ENCODE peak calls at places on chromosomes 2 and 18, in ten cellular contexts. J is CD4-positive, CD25-positive, alpha-beta regulatory T cell; C is CD8-positive, alpha-beta T cell; K is GM23248; E is CD8-positive, alpha-beta memory T cell; P is Caco-2; X is BJ; T is ovary; S is ascending aorta; Z is BE2C. L is an unnamed sample. For H3K27me3 and H3K36me3, the result is how much of the 10 kb centered on the place peaks cover.

GRCh38 chr18:50869150-50869549 is 9.8 kb upstream of the ME2 start:
- DNase-seq in E (no peak), X (no peak), T (no peak), Z (no peak), S (no peak), C (no peak), P (no peak), K (no peak), J (no peak), L (no peak)

GRCh38 chr2:8107979-8108378 is 573.9 kb upstream of the ID2 start:
- DNase-seq in X (no peak), S (no peak), J (no peak), K (no peak), T (no peak), Z (no peak), P (no peak), E (no peak), C (no peak), L (no peak)

GRCh38 chr2:127566576-127566975 is 31.1 kb downstream of the MYO7B start:
- DNase-seq in X (no peak), C (no peak), K (no peak), E (no peak), Z (no peak), S (no peak), T (peak), J (no peak), P (no peak), L (no peak)

GRCh38 chr2:187658952-187659525 is 104.8 kb upstream of the TFPI start:
- DNase-seq in S (no peak), Z (no peak), P (peak), T (no peak), X (no peak), J (no peak), E (no peak), C (no peak), K (peak), L (no peak)

GRCh38 chr2:38935568-38936172 is 46.0 kb downstream of the ARHGEF33 start:
- DNase-seq in P (no peak), C (no peak), Z (no peak), E (no peak), J (no peak), X (no peak), S (no peak), T (no peak), K (peak), L (no peak)

GRCh38 chr2:190121971-190122370 is 59.4 kb upstream of the MSTN start:
- DNase-seq in C (no peak), T (no peak), J (no peak), P (peak), E (no peak), S (no peak), X (no peak), Z (no peak), K (peak), L (no peak)

GRCh38 chr2:128323501-128323931 is 4.8 kb upstream of the HS6ST1 start:
- DNase-seq in T (no peak), S (no peak), K (no peak), Z (no peak), C (no peak), X (no peak), E (no peak), J (no peak), P (no peak), L (no peak)

GRCh38 chr2:230816735-230817134 is 48.0 kb upstream of the ITM2C start:
- DNase-seq in X (no peak), C (no peak), J (no peak), Z (no peak), S (no peak), P (no peak), T (no peak), K (no peak), E (no peak), L (peak)

GRCh38 chr18:61992285-61992684 is 99.5 kb upstream of the RNF152 start:
- DNase-seq in S (no peak), Z (no peak), X (peak), J (no peak), P (no peak), K (peak), T (no peak), E (no peak), C (no peak), L (no peak)

GRCh38 chr18:8661754-8662573 is 43.4 kb upstream of the MTCL1 start:
- DNase-seq in T (no peak), E (no peak), P (peak), C (no peak), K (peak), Z (peak), X (no peak), S (no peak), J (no peak), L (peak)

GRCh38 chr18:12838178-12838634 is 45.8 kb downstream of the PTPN2 start:
- DNase-seq in S (no peak), P (peak), E (no peak), T (peak), J (no peak), X (peak), C (no peak), K (peak), Z (no peak), L (peak)

GRCh38 chr2:30373881-30374302 is 73.2 kb upstream of the LCLAT1 start:
- DNase-seq in T (no peak), K (peak), C (no peak), Z (no peak), S (no peak), X (peak), P (peak), J (no peak), E (no peak), L (no peak)

GRCh38 chr2:86617738-86618137 is 5.9 kb downstream of the RNF103 start:
- DNase-seq in Z (no peak), J (no peak), C (no peak), S (no peak), P (no peak), K (no peak), T (no peak), X (no peak), E (no peak), L (no peak)

GRCh38 chr2:217413193-217413592 is 553.3 kb upstream of the TNP1 start:
- DNase-seq in P (no peak), S (no peak), K (peak), X (peak), J (no peak), Z (no peak), C (no peak), E (no peak), T (no peak), L (no peak)

GRCh38 chr18:32310119-32310518 is 120.3 kb downstream of the MEP1B start:
- DNase-seq in E (no peak), K (peak), C (no peak), P (no peak), X (no peak), T (no peak), Z (no peak), S (no peak), J (no peak), L (no peak)

GRCh38 chr2:165795011-165795410 is 964 bp upstream of the GALNT3 start:
- DNase-seq in K (peak), J (no peak), P (no peak), C (no peak), Z (no peak), E (no peak), X (no peak), S (no peak), T (no peak), L (no peak)

GRCh38 chr18:41128545-41128944 is 826.5 kb upstream of the PIK3C3 start:
- DNase-seq in J (no peak), T (no peak), P (no peak), C (no peak), K (peak), S (no peak), E (no peak), X (no peak), Z (no peak), L (no peak)

GRCh38 chr2:16170675-16171424 is 230.5 kb downstream of the MYCN start:
- DNase-seq in K (no peak), S (no peak), J (no peak), T (no peak), C (no peak), X (no peak), Z (peak), E (no peak), P (no peak), L (no peak)

GRCh38 chr2:217918220-217919024 is 84.4 kb downstream of the TNS1 start:
- DNase-seq in T (peak), C (no peak), X (no peak), Z (peak), E (no peak), P (peak), S (no peak), J (no peak), K (peak), L (no peak)

GRCh38 chr2:127643698-127644660 is 2.0 kb upstream of the GPR17 start:
- DNase-seq in K (no peak), T (no peak), S (no peak), P (no peak), J (no peak), X (no peak), E (no peak), Z (no peak), C (no peak), L (no peak)

GRCh38 chr2:17515652-17516051 is 2.6 kb downstream of the RAD51AP2 start:
- DNase-seq in T (no peak), P (no peak), X (no peak), Z (no peak), E (no peak), K (no peak), C (no peak), J (no peak), S (no peak), L (no peak)

GRCh38 chr2:205994344-205994743 is 91.6 kb downstream of the INO80D start:
- DNase-seq in P (no peak), S (no peak), Z (no peak), K (no peak), X (no peak), E (no peak), T (no peak), C (no peak), J (no peak), L (no peak)

GRCh38 chr2:139825726-139826125 is 1045.5 kb upstream of the NXPH2 start:
- DNase-seq in T (no peak), P (no peak), Z (no peak), J (no peak), K (no peak), E (no peak), X (no peak), S (no peak), C (no peak), L (no peak)

GRCh38 chr2:65500319-65501040 is 68.1 kb upstream of the SPRED2 start:
- DNase-seq in S (no peak), X (no peak), P (no peak), C (no peak), T (no peak), Z (no peak), E (no peak), K (no peak), J (no peak), L (no peak)

GRCh38 chr2:171025199-171025598 is 96.1 kb downstream of the GORASP2 start:
- DNase-seq in J (no peak), K (no peak), X (no peak), E (no peak), Z (no peak), S (no peak), T (no peak), C (no peak), P (peak), L (no peak)

GRCh38 chr2:70907130-70907756 is 28.5 kb upstream of the ATP6V1B1 start:
- DNase-seq in P (no peak), T (no peak), E (no peak), C (no peak), K (no peak), S (no peak), X (no peak), Z (no peak), J (no peak), L (no peak)
- H3K27me3 ChIP-seq in P (under half), T (under half), E (half or more), C (under half), K (under half), S (under half), X (under half), Z (under half), J (under half), L (under half)

DNA sequence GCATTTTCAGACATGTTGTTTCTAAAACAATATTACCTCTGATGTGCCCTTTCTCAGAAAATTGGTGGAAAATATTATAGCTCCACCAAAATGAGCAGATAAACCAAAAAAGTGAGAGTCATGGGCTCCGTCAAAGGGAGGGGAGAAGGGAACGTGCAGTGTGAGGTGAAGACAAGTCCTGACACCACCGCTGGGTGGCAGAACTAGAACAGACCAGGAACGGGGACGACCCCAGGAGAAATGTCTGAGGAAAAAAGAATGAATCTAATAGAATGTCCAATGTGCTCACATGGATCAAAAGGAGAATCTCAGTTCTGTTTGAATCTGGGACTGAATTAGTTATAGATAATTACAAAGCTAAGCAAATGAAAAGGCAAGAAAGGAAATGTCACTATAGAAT is 22.6 kb upstream of the BCL2 start:
- DNase-seq in Z (peak), K (peak), P (peak), T (no peak), J (no peak), X (no peak), S (no peak), C (peak), E (peak), L (no peak)
- H3K36me3 ChIP-seq in Z (under half), K (half or more), P (under half), T (under half), J (half or more), X (under half), S (half or more), C (under half), E (under half), L (under half)

GRCh38 chr2:72133721-72134407 is 13.8 kb downstream of the CYP26B1 start:
- DNase-seq in C (no peak), J (no peak), T (no peak), X (no peak), Z (no peak), S (no peak), K (no peak), E (no peak), P (no peak), L (no peak)

GRCh38 chr2:72134408-72134996 is 13.2 kb downstream of the CYP26B1 start:
- DNase-seq in J (no peak), P (no peak), K (no peak), C (no peak), S (no peak), X (no peak), E (no peak), Z (no peak), T (no peak), L (peak)

GRCh38 chr2:72135921-72136320 is 11.7 kb downstream of the CYP26B1 start:
- DNase-seq in J (no peak), K (no peak), T (peak), X (no peak), C (no peak), P (no peak), S (no peak), Z (no peak), E (no peak), L (no peak)

GRCh38 chr2:72136349-72136748 is 11.3 kb downstream of the CYP26B1 start:
- DNase-seq in Z (no peak), K (no peak), E (no peak), X (no peak), J (no peak), T (peak), C (no peak), P (no peak), S (no peak), L (no peak)

GRCh38 chr2:72134997-72135800 is 12.5 kb downstream of the CYP26B1 start:
- DNase-seq in S (no peak), T (no peak), P (no peak), J (no peak), Z (no peak), E (no peak), K (no peak), C (no peak), X (no peak), L (peak)
- H3K27me3 ChIP-seq in S (under half), T (under half), P (under half), J (under half), Z (under half), E (under half), K (under half), C (under half), X (under half), L (under half)

GRCh38 chr2:26235089-26235488 is 9.3 kb downstream of the HADHA start:
- DNase-seq in T (no peak), E (no peak), J (no peak), C (no peak), S (no peak), K (peak), Z (no peak), X (no peak), P (peak), L (no peak)

GRCh38 chr2:26238301-26238958 is 6.0 kb downstream of the HADHA start:
- DNase-seq in P (no peak), Z (no peak), S (no peak), X (no peak), C (no peak), J (no peak), E (no peak), T (no peak), K (peak), L (no peak)

GRCh38 chr2:26241928-26242436 is 2.5 kb downstream of the HADHA start:
- DNase-seq in K (no peak), X (no peak), T (no peak), J (no peak), E (no peak), P (no peak), Z (no peak), C (no peak), S (no peak), L (no peak)

GRCh38 chr2:26243643-26244478 is 571 bp downstream of the HADHA start:
- DNase-seq in Z (no peak), X (no peak), P (peak), S (no peak), T (no peak), K (peak), C (no peak), J (peak), E (peak), L (no peak)

DNA sequence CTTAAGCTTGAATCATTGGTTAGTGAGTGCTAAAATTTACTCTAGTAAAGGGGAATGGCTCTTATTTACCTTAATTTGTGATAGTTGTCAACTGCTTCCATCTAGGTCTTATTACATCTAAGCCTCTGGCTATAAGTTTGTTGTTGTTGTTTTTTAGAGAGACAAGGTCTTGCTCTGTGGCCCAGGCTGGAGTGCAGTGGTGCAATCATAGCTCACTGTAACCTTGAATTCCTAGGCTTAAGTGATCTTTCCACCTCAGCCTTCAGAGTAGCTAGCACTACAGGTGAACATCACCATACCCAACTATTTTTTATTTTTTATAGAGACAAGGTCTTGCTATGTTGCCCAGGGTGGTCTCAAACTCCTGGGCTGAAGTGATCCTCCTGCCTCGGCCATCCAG is 6.6 kb downstream of the HADHA start:
- DNase-seq in T (no peak), E (no peak), K (no peak), P (no peak), J (no peak), X (no peak), Z (no peak), C (no peak), S (no peak), L (no peak)
- H3K36me3 ChIP-seq in T (under half), E (under half), K (under half), P (under half), J (under half), X (under half), Z (half or more), C (under half), S (under half), L (under half)

GRCh38 chr2:114729025-114729424 is 286.6 kb downstream of the DPP10 start:
- DNase-seq in K (no peak), P (peak), J (no peak), X (no peak), Z (no peak), C (no peak), S (no peak), E (no peak), T (no peak), L (no peak)

GRCh38 chr2:114724513-114724912 is 282.1 kb downstream of the DPP10 start:
- DNase-seq in K (no peak), C (no peak), Z (no peak), P (peak), J (no peak), T (no peak), E (no peak), X (no peak), S (no peak), L (no peak)

GRCh38 chr2:114727012-114727411 is 284.6 kb downstream of the DPP10 start:
- DNase-seq in C (no peak), K (no peak), S (no peak), Z (no peak), X (no peak), E (no peak), J (no peak), P (no peak), T (no peak), L (no peak)

DNA sequence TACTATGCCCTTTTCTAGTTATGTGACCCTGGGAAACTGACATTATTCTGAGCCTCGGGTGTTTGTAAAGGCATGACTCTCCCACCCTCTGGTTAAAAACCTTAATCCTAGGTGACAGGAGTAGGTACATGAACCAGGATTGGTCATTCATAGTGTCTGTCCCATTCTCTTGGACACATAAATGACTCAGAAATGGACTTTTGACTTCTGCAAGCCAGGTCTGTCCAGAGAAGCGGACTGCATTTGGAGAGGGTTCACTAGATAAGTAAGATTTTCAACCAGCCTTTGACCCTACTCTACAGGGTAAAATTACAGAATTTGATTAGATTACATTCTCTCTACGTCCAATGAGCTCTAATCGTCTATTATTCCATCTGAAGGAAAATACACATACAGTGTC is 285.9 kb downstream of the DPP10 start:
- DNase-seq in C (no peak), S (no peak), X (no peak), Z (no peak), E (no peak), J (no peak), P (no peak), T (no peak), K (no peak), L (no peak)
- H3K27me3 ChIP-seq in C (under half), S (under half), X (under half), Z (under half), E (under half), J (under half), P (under half), T (under half), K (under half), L (under half)

DNA sequence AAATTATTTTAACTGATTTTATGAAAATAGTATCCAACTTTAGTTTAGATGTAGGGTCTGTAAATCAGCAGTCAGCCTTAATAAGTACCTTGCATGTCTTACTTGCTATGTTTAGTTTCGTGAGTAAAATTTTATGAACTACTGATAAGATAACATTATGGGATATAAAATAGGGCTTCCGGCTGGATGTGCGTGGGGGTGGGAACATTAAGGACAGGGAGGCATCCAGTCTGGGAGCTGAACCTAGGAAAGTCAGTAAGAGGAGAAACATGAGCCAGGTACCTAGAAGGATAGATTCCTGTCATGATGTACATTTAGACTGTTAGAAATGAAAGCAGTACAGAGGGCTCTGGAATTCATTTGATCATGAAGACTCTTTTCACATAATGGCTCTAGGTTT is 12.7 kb upstream of the KCNJ13 start:
- DNase-seq in J (no peak), T (no peak), S (no peak), E (no peak), X (no peak), K (no peak), Z (no peak), P (no peak), C (no peak), L (no peak)
- H3K36me3 ChIP-seq in J (half or more), T (under half), S (half or more), E (under half), X (under half), K (half or more), Z (half or more), P (under half), C (under half), L (under half)

DNA sequence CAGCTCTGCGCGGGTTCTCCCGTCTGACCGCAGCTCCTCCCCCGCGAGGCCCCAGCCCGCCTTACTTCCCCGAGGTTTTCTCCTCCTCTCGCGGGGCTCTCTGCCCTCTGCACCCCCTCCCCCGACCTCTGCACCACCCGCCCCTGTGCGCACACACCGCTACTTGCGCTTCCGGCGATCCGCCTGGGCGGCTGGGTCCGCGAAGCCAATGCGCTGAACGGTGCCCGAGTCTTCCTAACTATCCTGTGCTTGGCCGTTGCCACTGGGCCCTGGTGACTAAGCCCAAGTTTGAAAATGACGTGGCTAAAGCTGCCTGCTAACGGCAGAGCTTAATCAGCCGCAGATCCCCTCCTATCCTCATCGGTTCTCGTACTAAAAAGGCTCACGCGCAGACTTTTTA is 6.2 kb downstream of the ONECUT2 start:
- DNase-seq in X (no peak), K (peak), T (no peak), S (no peak), E (no peak), P (no peak), C (no peak), J (no peak), Z (no peak), L (peak)
- H3K27me3 ChIP-seq in X (half or more), K (half or more), T (under half), S (under half), E (under half), P (under half), C (under half), J (under half), Z (under half), L (under half)

GRCh38 chr18:35469696-35470095 is 28.1 kb downstream of the INO80C start:
- DNase-seq in K (no peak), X (no peak), T (no peak), C (no peak), S (no peak), P (no peak), J (no peak), Z (no peak), E (no peak), L (no peak)
- H3K36me3 ChIP-seq in K (under half), X (under half), T (under half), C (under half), S (under half), P (under half), J (under half), Z (under half), E (under half), L (under half)